ENCODE peak calls at places on chromosome 4, in seven cellular contexts. M, R, T, H, E, D and V are unnamed samples.

GRCh38 chr4:147793973-147794690 is 62.2 kb downstream of the ARHGAP10 start:
- DNase-seq in T (no peak), E (no peak), M (no peak), H (no peak), R (no peak), D (no peak), V (no peak)

GRCh38 chr4:140223056-140223810 is 69.2 kb upstream of the MAML3 start:
- DNase-seq in R (peak), M (no peak), D (no peak), T (no peak), E (no peak), H (no peak), V (no peak)

GRCh38 chr4:147590249-147590920 is 26.8 kb upstream of the TMEM184C start:
- DNase-seq in T (peak), D (no peak), M (no peak), E (peak), H (peak), R (peak), V (no peak)

GRCh38 chr4:59655996-59656395 is 1544.1 kb upstream of the ADGRL3 start:
- DNase-seq in M (no peak), D (no peak), R (no peak), E (no peak), H (no peak), T (no peak), V (peak)

GRCh38 chr4:5212255-5213032 is 161.2 kb downstream of the STK32B start:
- DNase-seq in D (no peak), R (no peak), H (no peak), M (no peak), T (no peak), E (no peak), V (no peak)

GRCh38 chr4:85825937-85826678 is 351.2 kb downstream of the ARHGAP24 start:
- DNase-seq in R (peak), H (no peak), M (no peak), D (no peak), T (no peak), E (peak), V (no peak)

GRCh38 chr4:144709793-144710525 is 64.0 kb downstream of the HHIP start:
- DNase-seq in M (no peak), D (no peak), H (no peak), E (no peak), T (no peak), R (peak), V (no peak)

GRCh38 chr4:1793940-1794808 is 1.1 kb downstream of the FGFR3 start:
- DNase-seq in M (no peak), E (no peak), T (no peak), D (no peak), H (no peak), R (no peak), V (no peak)

GRCh38 chr4:89298788-89299152 is 8.8 kb downstream of the GPRIN3 start:
- DNase-seq in M (no peak), E (no peak), T (no peak), R (peak), D (no peak), H (peak), V (no peak)

GRCh38 chr4:165204462-165204830 is 2.9 kb upstream of the KLHL2 start:
- DNase-seq in H (no peak), R (peak), D (no peak), E (no peak), M (no peak), T (no peak), V (no peak)

GRCh38 chr4:154406022-154406835 is 85.4 kb downstream of the DCHS2 start:
- DNase-seq in R (no peak), M (no peak), E (no peak), H (no peak), D (no peak), T (no peak), V (no peak)

GRCh38 chr4:87502580-87503238 is 26.5 kb downstream of the SPARCL1 start:
- DNase-seq in H (no peak), R (no peak), M (no peak), E (no peak), T (no peak), D (no peak), V (no peak)

GRCh38 chr4:23232987-23233386 is 540.2 kb downstream of the GBA3 start:
- DNase-seq in M (peak), T (no peak), D (no peak), R (no peak), E (no peak), H (no peak), V (no peak)

GRCh38 chr4:57074753-57075152 is 35.4 kb downstream of the IGFBP7 start:
- DNase-seq in H (no peak), E (no peak), T (no peak), R (no peak), M (no peak), D (no peak), V (no peak)

GRCh38 chr4:42568610-42569207 is 88.2 kb downstream of the ATP8A1 start:
- DNase-seq in H (peak), D (no peak), R (peak), M (peak), E (peak), T (no peak), V (no peak)

GRCh38 chr4:7476820-7477219 is 42.1 kb upstream of the PSAPL1 start:
- DNase-seq in D (no peak), R (no peak), H (no peak), T (no peak), E (no peak), M (no peak), V (no peak)